ENCODE peak calls at places on chromosomes 1 and 21, in five cellular contexts. E is GM06990, Y is body of pancreas, G is fibroblast of the aortic adventitia, T is colonic mucosa. S is an unnamed sample.

GRCh38 chr1:220775238-220775853 is 11.4 kb upstream of the MTARC1 start:
- DNase-seq in T (no peak), G (peak), Y (peak), E (no peak), S (peak)

GRCh38 chr1:231550448-231550781 is 21.9 kb downstream of the TSNAX start:
- DNase-seq in G (no peak), T (no peak), E (no peak), Y (peak), S (peak)

GRCh38 chr1:75170981-75171380 is 36.8 kb downstream of the LHX8 start:
- DNase-seq in Y (no peak), E (no peak), T (no peak), G (no peak), S (no peak)

GRCh38 chr1:234260578-234260977 is 112.7 kb upstream of the COA6 start:
- DNase-seq in E (no peak), G (no peak), T (no peak), Y (no peak), S (no peak)

GRCh38 chr21:44527156-44527982 is 12.6 kb downstream of the KRTAP10-1 start:
- DNase-seq in Y (no peak), T (no peak), G (no peak), E (no peak), S (no peak)

GRCh38 chr1:54970901-54971300 is 9.5 kb upstream of the TMEM61 start:
- DNase-seq in Y (no peak), T (no peak), E (no peak), G (no peak), S (no peak)

GRCh38 chr1:227225715-227226346 is 92.5 kb downstream of the CDC42BPA start:
- DNase-seq in Y (no peak), E (no peak), T (no peak), G (peak), S (peak)

GRCh38 chr1:51266791-51267190 is 30.7 kb downstream of the RNF11 start:
- DNase-seq in Y (no peak), E (no peak), G (no peak), T (no peak), S (no peak)

GRCh38 chr21:41622201-41622600 is 114.2 kb upstream of the TMPRSS2 start:
- DNase-seq in G (no peak), Y (no peak), T (no peak), E (no peak), S (no peak)

GRCh38 chr1:104953555-104953954 is 1203.9 kb downstream of the AMY1C start:
- DNase-seq in Y (no peak), T (no peak), E (no peak), G (no peak), S (no peak)

GRCh38 chr1:111402083-111402482 is 25.5 kb downstream of the OVGP1 start:
- DNase-seq in T (no peak), Y (no peak), E (no peak), G (no peak), S (no peak)

GRCh38 chr1:206766251-206766856 is 4.2 kb upstream of the IL19 start:
- DNase-seq in G (peak), Y (no peak), T (peak), E (peak), S (peak)
- H3K4me3 ChIP-seq in G (no peak), Y (no peak), T (no peak), E (no peak), S (no peak)

DNA sequence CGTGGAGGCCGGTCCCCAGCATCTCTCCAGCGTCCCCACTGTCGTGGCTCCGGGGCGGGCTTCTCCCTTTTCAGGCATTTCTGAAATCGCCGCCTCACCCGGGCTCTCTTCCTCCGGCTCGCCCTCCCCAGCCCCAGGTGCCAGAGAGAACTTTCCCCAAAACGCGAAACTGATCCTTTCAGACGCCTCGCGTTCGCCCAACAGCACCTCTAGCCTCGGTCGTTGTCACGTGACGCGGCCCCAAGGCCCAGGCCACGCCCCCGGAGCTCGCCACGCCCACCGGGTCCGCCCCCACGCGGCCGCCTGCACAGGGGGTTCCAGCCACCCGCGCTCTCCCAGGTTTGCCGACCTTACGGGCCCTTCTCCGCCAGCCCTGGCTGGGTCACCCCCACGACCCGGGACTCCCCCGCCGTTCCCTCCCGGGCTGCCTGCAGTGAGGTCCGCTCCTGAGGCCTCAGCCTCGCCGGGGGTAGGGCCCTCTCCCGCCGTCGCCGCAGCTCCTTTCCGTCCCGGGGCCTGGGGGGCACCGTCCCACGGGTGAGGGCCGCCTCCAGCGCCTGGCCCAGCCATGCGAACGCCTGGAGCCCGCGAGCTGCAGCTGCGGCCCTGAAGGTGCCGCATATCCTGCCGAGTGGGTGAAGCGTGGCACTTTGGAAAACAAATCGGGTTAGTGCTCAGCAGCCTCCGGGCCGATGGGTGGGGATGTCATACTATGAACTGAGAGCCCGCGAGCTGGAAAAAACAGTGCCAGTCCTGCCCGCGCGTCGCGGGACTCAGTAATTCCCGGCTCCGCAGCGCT is 21.0 kb downstream of the H3-3A start:
- DNase-seq in E (peak), T (peak), G (peak), Y (peak), S (peak)
- TF ChIP-seq CTCF in E (no peak), T (no peak), G (no peak), Y (peak), S (no peak)

DNA sequence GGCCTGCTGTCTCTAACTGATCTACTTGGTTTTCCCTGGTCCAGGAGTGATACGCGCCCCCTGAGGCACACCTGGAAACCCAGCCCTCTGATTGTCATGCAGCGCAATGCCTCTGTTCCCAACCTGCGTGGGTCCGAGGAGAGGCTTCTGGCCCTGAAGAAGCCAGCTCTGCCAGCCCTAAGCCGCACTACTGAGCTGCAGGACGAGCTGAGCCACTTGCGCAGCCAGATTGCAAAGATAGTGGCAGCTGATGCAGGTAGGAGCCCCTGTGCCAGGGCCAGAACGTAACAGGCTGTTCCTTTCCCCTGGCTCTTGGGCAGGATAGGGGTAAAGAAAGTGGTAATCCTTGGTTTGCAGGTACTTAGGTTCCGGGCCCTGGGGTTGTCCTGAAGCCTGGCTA is 6.8 kb downstream of the MTFR1L start:
- DNase-seq in G (no peak), T (no peak), Y (no peak), E (no peak), S (no peak)
- H3K4me3 ChIP-seq in G (no peak), T (no peak), Y (no peak), E (no peak), S (no peak)

DNA sequence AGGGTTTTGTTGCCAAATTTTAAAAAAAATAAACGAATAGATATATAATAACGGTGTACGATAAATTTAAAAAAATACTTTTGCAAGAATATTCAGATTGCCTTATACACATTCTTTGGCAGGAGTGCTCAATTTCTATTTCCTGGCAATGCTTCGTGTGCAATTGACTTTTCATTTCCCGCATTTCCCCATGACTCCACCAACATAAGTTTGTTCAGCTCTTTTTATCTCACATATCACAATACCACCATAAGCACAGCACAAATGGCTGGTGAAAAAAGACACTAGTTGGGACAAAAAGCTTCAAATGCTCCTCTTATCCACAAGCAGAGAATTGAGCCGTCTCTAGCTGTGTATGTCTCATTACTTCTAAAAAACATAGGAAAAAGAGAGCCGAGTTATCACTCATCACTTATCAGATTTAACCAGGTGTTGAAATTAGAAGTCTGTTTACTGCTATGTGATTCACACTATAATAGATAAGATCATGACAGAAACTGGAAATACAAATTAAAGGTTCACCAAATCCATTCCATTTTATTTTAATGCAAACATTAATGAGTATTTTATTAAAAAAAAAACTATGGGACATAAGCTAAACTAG is 28.9 kb upstream of the RGS1 start:
- DNase-seq in T (no peak), G (peak), Y (no peak), E (no peak), S (no peak)
- TF ChIP-seq CTCF in T (no peak), G (no peak), Y (no peak), E (no peak), S (no peak)

GRCh38 chr1:116255933-116256649 is 117.0 kb upstream of the ATP1A1 start:
- DNase-seq in G (no peak), T (no peak), Y (no peak), E (no peak), S (no peak)
- H3K4me3 ChIP-seq in G (no peak), T (no peak), Y (no peak), E (no peak), S (no peak)